ENCODE peak calls at places on chromosome 19, in four cellular contexts. L, Z, J and E are unnamed samples.

GRCh38 chr19:14775855-14776254 is 2.5 kb downstream of the ADGRE2 start:
- DNase-seq in J (no peak), L (peak), Z (peak), E (no peak)

GRCh38 chr19:41218615-41219507 is at the start of gene AXL:
- DNase-seq in J (peak), L (peak), Z (peak), E (peak)

GRCh38 chr19:52778811-52779210 is 7.8 kb downstream of the ZNF600 start:
- DNase-seq in Z (no peak), L (no peak), J (no peak), E (no peak)

GRCh38 chr19:28420731-28421550 is 792.0 kb downstream of the UQCRFS1 start:
- DNase-seq in L (no peak), Z (no peak), J (no peak), E (no peak)

GRCh38 chr19:39021063-39021462 is 11.3 kb downstream of the FBXO27 start:
- DNase-seq in Z (no peak), J (no peak), L (no peak), E (no peak)

GRCh38 chr19:39595950-39596349 is 6.4 kb upstream of the LGALS13 start:
- DNase-seq in Z (no peak), J (no peak), L (no peak), E (no peak)

GRCh38 chr19:49442354-49442753 is 1.0 kb upstream of the SLC17A7 start:
- DNase-seq in J (no peak), L (peak), Z (no peak), E (no peak)

GRCh38 chr19:53877361-53877766 is 4.6 kb upstream of the PRKCG start:
- DNase-seq in J (no peak), L (no peak), Z (no peak), E (no peak)

GRCh38 chr19:4524808-4525562 is 6.7 kb upstream of the PLIN4 start:
- DNase-seq in J (no peak), L (peak), Z (peak), E (peak)

GRCh38 chr19:12800344-12800732 is 1.3 kb downstream of the PRDX2 start:
- DNase-seq in L (no peak), Z (no peak), J (no peak), E (no peak)

GRCh38 chr19:7734220-7735203 is 2.6 kb upstream of the CLEC4G start:
- DNase-seq in Z (no peak), J (no peak), L (no peak), E (no peak)

GRCh38 chr19:35013047-35013819 is 13.1 kb downstream of the GRAMD1A start:
- DNase-seq in J (no peak), Z (peak), L (peak), E (peak)

GRCh38 chr19:38045554-38046253 is 138.7 kb downstream of the SIPA1L3 start:
- DNase-seq in L (no peak), J (no peak), Z (no peak), E (no peak)

GRCh38 chr19:23867895-23868294 is 46.8 kb upstream of the ZNF726 start:
- DNase-seq in Z (no peak), J (no peak), L (no peak), E (peak)

GRCh38 chr19:15843186-15843585 is 27.7 kb upstream of the OR10H1 start:
- DNase-seq in L (no peak), Z (no peak), J (no peak), E (no peak)

GRCh38 chr19:3276341-3276799 is 51.9 kb downstream of the CELF5 start:
- DNase-seq in Z (peak), L (peak), J (peak), E (peak)

GRCh38 chr19:29964171-29964570 is 22.1 kb downstream of the URI1 start:
- DNase-seq in Z (no peak), L (no peak), J (no peak), E (no peak)
- TF ChIP-seq TEAD4 in Z (no peak), L (no peak), J (no peak), E (no peak)

DNA sequence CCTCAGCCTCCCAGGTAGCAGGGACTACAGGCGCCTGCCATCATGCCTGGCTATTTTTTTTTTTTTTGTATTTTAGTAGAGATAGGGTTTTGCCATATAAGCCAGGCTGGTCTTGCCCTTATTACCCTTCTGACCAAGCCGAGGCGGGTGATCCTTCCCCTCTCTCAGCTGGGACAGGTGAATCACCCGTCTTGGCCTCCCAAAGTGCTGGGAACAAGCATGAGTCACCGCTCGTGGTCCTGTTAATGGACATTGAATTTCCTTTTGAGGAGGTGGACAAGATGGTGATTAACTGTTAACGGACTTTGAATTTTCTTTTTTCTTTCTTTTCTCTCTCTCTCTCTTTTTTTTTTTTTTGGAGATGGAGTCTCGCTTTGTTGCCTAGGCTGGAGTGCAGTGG is 10.6 kb downstream of the CD70 start:
- DNase-seq in J (no peak), Z (no peak), L (no peak), E (no peak)
- TF ChIP-seq TEAD4 in J (no peak), Z (no peak), L (no peak), E (no peak)

GRCh38 chr19:48418317-48419064 is 25.0 kb downstream of the GRIN2D start:
- DNase-seq in Z (peak), J (no peak), L (no peak), E (no peak)
- TF ChIP-seq TEAD4 in Z (no peak), J (no peak), L (no peak), E (no peak)

GRCh38 chr19:50836543-50837195 is 3.3 kb upstream of the KLK15 start:
- DNase-seq in L (peak), J (no peak), Z (no peak), E (no peak)
- TF ChIP-seq TEAD4 in L (no peak), J (no peak), Z (no peak), E (no peak)

DNA sequence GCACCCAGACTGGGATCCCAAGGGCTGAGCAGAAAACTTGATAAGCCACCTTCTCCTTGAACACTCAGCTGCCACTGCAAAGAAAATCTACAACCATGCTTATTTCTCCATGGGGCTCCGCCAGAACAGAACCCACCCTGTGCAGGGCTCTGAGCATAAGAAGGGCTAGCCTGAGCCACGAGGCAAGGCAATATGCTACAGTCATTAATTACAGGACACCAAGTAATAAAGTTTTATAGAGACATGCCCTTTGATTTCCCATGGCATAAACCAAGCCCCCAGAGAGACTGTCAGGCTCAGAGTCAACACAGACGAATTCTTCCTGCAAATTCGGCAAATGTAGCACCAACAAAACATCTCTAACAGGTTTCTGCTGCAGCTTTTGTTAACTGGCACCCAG is 5.7 kb downstream of the PEPD start:
- DNase-seq in L (no peak), Z (no peak), J (no peak), E (no peak)
- TF ChIP-seq TEAD4 in L (no peak), Z (no peak), J (no peak), E (no peak)

GRCh38 chr19:1278713-1279112 is 3.4 kb downstream of the FAM174C start:
- DNase-seq in Z (no peak), J (no peak), L (no peak), E (no peak)

GRCh38 chr19:1281270-1281894 is 4.3 kb upstream of the EFNA2 start:
- DNase-seq in Z (no peak), L (no peak), J (no peak), E (no peak)

GRCh38 chr19:1280588-1281269 is 4.9 kb upstream of the EFNA2 start:
- DNase-seq in J (no peak), L (no peak), Z (no peak), E (no peak)

GRCh38 chr19:1279261-1279660 is 3.9 kb downstream of the FAM174C start:
- DNase-seq in J (no peak), Z (no peak), L (no peak), E (no peak)

DNA sequence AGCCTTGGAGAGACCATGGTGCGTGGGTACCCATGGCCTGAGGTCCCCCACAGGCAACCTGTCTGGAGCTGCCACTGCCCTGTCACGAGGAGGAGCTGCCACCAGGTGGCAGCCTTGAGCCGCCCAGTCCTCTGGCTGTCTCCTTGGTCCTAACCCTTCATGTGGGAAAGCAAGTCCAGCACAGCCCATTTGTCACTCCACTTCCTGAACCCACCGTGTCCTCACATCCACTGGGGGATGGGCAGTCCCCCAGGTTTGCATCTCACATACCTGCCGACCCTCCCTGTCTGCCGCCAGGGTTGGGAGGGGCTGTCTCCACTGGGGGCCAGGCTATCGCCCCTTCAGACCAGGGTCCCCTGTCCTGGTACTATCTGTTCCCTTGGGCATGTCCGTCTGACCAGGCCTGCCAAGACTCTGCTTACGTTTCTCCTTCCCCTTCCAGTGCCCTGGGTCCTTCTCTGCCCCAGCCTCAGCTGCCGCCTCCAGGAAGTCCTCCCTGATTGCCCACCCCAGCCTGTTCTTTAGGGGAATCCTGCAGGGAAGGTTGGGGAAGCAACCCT is 4.5 kb downstream of the FAM174C start:
- DNase-seq in L (peak), Z (peak), J (no peak), E (peak)
- TF ChIP-seq TEAD4 in L (no peak), Z (no peak), J (no peak), E (no peak)

DNA sequence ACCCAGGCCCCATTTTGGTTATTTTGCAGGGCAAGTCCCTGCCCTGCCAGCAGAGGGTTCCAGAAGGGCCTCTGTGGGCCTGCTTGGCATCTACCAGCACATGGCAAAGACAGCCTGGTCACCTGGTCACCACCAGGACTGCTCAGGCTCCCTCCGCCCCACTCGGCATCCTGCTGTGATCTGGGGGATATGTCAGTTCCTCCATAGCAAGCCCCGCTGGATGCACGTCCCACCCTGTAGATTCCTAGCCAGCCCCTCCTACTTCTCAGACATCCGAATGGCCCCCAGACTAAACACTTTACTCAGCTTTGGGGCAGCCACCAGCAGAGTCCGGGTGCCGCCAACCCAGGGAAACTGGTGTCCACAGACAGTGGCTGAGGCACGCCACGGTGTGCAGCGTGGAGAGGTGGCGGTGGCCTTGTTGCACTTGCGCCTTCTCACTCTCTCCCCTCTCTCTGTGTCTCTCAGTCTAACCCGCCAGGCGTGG is 31.8 kb upstream of the USE1 start:
- DNase-seq in L (no peak), J (no peak), Z (no peak), E (no peak)
- TF ChIP-seq TEAD4 in L (no peak), J (no peak), Z (no peak), E (no peak)

GRCh38 chr19:47096721-47097120 is 16.9 kb downstream of the ZC3H4 start:
- DNase-seq in Z (no peak), J (no peak), L (no peak), E (no peak)
- TF ChIP-seq TEAD4 in Z (no peak), J (no peak), L (no peak), E (no peak)

GRCh38 chr19:58382997-58383603 is 2.3 kb upstream of the ZNF837 start:
- DNase-seq in J (no peak), L (no peak), Z (no peak), E (no peak)
- TF ChIP-seq TEAD4 in J (no peak), L (no peak), Z (no peak), E (no peak)